ENCODE peak calls at places on chromosomes 11 and 22, in nine cellular contexts. Y is foreskin fibroblast, N is left ventricle myocardium inferior, I is OCI-LY7, D is hepatocyte, A is cardiac muscle cell, E is astrocyte of the spinal cord, X is left lung, S is RWPE1. H is an unnamed sample.

GRCh38 chr11:28142724-28143123 is 34.5 kb downstream of the METTL15 start:
- DNase-seq in I (no peak), X (no peak), D (no peak), Y (no peak), S (no peak), A (peak), N (no peak), E (no peak), H (no peak)

GRCh38 chr11:13462311-13462927 is 603 bp downstream of the BTBD10 start:
- DNase-seq in X (peak), A (peak), N (peak), E (peak), S (peak), I (peak), D (peak), Y (peak), H (peak)

GRCh38 chr22:37088108-37088605 is 21.4 kb downstream of the TMPRSS6 start:
- DNase-seq in I (no peak), A (no peak), Y (peak), D (peak), S (no peak), X (peak), N (no peak), E (no peak), H (peak)

GRCh38 chr11:114209904-114210303 is 86.3 kb upstream of the NNMT start:
- DNase-seq in N (no peak), S (no peak), X (no peak), I (no peak), Y (no peak), D (peak), E (no peak), A (no peak), H (no peak)

GRCh38 chr11:2813141-2813908 is 72.2 kb downstream of the CDKN1C start:
- DNase-seq in E (peak), Y (no peak), D (peak), S (no peak), I (no peak), N (peak), A (peak), X (peak), H (peak)

GRCh38 chr11:120714448-120714847 is 202.9 kb downstream of the GRIK4 start:
- DNase-seq in E (peak), S (no peak), N (no peak), D (no peak), A (no peak), X (no peak), I (no peak), Y (peak), H (peak)

GRCh38 chr11:101915811-101916291 is 471 bp downstream of the ANGPTL5 start:
- DNase-seq in I (peak), N (no peak), A (peak), S (no peak), E (peak), Y (peak), X (no peak), D (peak), H (peak)

GRCh38 chr11:12841946-12842630 is 167.0 kb upstream of the RASSF10 start:
- DNase-seq in S (peak), X (no peak), E (peak), Y (peak), I (peak), A (peak), D (peak), N (no peak), H (peak)

GRCh38 chr11:26753738-26754504 is 32.1 kb upstream of the SLC5A12 start:
- DNase-seq in I (peak), Y (peak), S (peak), N (no peak), A (peak), D (peak), X (no peak), E (peak), H (peak)

GRCh38 chr11:111733009-111733408 is 33.2 kb downstream of the PPP2R1B start:
- DNase-seq in D (peak), N (peak), I (no peak), S (no peak), X (no peak), A (peak), Y (peak), E (peak), H (no peak)

GRCh38 chr11:16280256-16280682 is 76.1 kb downstream of the SOX6 start:
- DNase-seq in X (peak), A (no peak), Y (no peak), I (no peak), E (no peak), S (peak), D (peak), N (peak), H (no peak)

GRCh38 chr22:35621446-35621845 is 4.3 kb upstream of the MB start:
- DNase-seq in A (no peak), I (no peak), E (no peak), X (no peak), S (no peak), D (no peak), Y (no peak), N (no peak), H (no peak)

DNA sequence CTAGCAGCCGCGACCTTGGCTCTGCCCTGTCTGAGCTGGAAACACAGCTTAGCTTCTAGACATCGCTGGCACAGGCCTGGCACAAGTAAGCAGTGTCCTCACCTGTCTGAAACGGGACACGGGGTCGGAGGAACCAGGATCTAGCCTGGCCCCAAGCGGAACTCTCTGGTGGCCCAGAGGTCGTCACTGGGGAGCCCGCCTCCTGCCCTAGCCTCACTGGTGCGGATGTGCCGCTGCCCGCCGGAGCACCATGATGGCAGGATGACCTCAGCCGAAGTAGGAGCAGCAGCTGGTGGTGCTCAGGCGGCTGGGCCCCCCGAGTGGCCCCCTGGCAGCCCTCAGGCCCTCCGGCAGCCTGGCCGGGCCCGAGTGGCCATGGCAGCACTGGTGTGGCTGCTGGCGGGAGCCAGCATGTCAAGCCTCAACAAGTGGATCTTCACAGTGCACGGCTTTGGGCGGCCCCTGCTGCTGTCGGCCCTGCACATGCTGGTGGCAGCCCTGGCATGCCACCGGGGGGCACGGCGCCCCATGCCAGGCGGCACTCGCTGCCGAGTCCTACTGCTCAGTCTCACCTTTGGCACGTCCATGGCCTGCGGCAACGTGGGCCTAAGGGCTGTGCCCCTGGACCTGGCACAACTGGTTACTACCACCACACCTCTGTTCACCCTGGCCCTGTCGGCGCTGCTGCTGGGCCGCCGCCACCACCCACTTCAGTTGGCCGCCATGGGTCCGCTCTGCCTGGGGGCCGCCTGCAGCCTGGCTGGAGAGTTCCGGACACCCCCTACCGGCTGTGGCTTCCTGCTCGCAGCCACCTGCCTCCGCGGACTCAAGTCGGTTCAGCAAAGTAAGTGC is 871 bp downstream of the SLC35E4 start:
- DNase-seq in Y (peak), A (no peak), D (no peak), S (no peak), N (peak), I (peak), E (peak), X (no peak), H (no peak)
- TF ChIP-seq CTCF in Y (no peak), A (no peak), D (no peak), S (no peak), N (no peak), I (peak), E (no peak), X (no peak), H (no peak)

DNA sequence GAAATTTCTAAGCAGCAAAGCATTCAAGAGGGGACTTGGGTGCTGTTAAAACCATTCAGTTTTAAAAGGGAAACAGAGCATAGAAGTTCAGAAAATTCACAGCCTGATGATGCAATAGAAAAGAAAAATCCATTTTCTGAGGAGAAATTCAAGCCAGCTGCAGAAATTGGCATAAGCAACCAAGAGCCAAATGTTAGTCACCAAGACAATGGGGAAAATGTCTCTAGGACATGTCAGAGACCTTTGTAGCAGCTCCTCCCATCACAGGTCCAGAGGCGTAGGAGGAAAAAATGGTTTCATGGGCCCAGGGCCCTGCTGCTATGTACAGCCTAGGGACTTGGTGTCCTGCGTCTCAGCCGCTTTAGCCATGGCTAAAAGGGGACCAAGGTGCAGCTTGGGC is 5.5 kb upstream of the IRAG1 start:
- DNase-seq in S (no peak), X (no peak), D (no peak), Y (no peak), I (no peak), A (peak), E (no peak), N (no peak), H (no peak)
- TF ChIP-seq CTCF in S (no peak), X (no peak), D (no peak), Y (no peak), I (no peak), A (no peak), E (no peak), N (no peak), H (no peak)

DNA sequence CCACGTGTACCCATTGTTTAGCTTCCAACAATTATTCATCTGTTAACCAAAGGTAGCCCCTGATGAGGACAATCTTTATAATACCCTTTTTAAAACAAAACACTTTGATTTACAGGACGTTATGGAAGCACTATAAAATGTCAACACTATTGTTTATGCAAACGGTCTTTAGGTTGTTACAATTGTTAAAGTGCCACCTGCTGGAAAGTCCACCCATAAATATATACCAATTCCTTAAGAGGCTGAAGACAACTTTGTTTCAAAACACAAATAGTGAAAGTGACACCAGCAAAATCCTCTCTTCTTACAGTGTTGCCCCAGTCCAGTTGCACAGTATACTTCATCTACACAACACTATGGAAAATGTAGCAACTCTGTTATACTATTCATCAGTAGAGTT is 68.9 kb upstream of the SLN start:
- DNase-seq in N (no peak), I (peak), Y (no peak), D (no peak), A (peak), S (no peak), X (no peak), E (no peak), H (no peak)
- TF ChIP-seq CTCF in N (no peak), I (peak), Y (no peak), D (no peak), A (no peak), S (no peak), X (no peak), E (no peak), H (no peak)

GRCh38 chr22:24554316-24555159 is at the start of gene GUCD1:
- DNase-seq in X (no peak), D (peak), A (peak), I (peak), S (peak), N (peak), E (peak), Y (no peak), H (peak)

GRCh38 chr22:24555160-24555495 is 190 bp upstream of the GUCD1 start:
- DNase-seq in X (peak), Y (peak), I (peak), N (peak), A (peak), S (peak), E (peak), D (peak), H (peak)

GRCh38 chr22:24559471-24559870 is 3.7 kb downstream of the SNRPD3 start:
- DNase-seq in X (no peak), E (no peak), A (no peak), Y (no peak), D (no peak), N (no peak), S (no peak), I (peak), H (no peak)

GRCh38 chr22:24553597-24554315 is 1.2 kb downstream of the GUCD1 start:
- DNase-seq in A (no peak), N (peak), S (peak), I (peak), Y (no peak), X (no peak), E (peak), D (peak), H (peak)

DNA sequence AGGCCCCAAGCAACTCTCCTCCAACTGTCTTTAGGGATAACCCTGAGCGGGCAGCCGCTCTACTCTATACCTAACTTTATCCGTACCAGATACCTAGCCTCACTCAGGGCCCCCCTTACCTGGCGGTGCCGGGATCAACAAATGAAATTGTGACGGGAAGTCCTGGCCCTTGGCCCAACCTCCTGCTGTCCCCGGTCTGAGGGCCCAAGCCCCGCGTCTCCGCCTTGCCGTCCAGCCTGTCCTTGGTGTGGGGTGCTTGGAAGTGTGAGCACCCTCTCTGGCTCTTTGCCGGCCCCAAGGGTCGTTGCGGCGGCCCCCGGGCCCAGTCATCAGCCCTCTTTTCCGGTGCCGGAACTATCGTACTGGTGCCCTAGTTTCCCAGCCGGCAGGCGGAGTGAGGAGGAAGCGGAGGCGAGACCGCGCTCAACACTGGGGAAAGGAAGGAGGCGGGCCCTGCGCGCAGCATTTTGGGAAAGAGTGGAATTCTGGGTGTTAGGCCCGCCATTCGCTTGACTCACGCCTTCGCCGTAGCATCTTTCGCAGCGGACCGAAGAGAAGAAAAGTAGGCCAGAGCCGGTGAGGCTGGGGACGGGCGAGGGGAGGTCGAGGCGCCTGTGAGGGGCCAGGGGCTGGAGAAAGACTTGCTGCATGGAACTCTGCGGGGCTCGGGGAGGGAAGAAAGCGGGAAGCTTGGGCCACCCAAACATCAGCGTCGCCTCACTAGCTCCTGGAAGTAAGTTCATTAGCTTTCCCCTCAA is at the start of gene SNRPD3:
- DNase-seq in E (peak), Y (peak), X (peak), A (peak), D (peak), N (peak), S (peak), I (peak), H (peak)
- TF ChIP-seq CTCF in E (no peak), Y (no peak), X (no peak), A (peak), D (no peak), N (peak), S (no peak), I (no peak), H (no peak)

GRCh38 chr11:117621226-117621625 is 175.8 kb downstream of the DSCAML1 start:
- DNase-seq in A (peak), S (no peak), E (peak), X (no peak), Y (peak), D (no peak), N (no peak), I (peak), H (peak)
- TF ChIP-seq CTCF in A (peak), S (peak), E (peak), X (peak), Y (peak), D (peak), N (peak), I (peak), H (peak)

GRCh38 chr11:105538531-105538930 is 71.3 kb upstream of the GRIA4 start:
- DNase-seq in X (no peak), S (no peak), Y (peak), E (no peak), A (peak), D (no peak), N (no peak), I (no peak), H (no peak)
- TF ChIP-seq CTCF in X (no peak), S (no peak), Y (no peak), E (no peak), A (no peak), D (no peak), N (no peak), I (no peak), H (no peak)